ENCODE peak calls at places on chromosomes 11 and 22, in six cellular contexts. B, K, J, Q, I and C are unnamed samples.

GRCh38 chr11:73801136-73801535 is 13.5 kb downstream of the MRPL48 start:
- DNase-seq in B (no peak), K (no peak), J (no peak), Q (no peak), I (no peak), C (no peak)

GRCh38 chr22:27554841-27555456 is 246.6 kb downstream of the MN1 start:
- DNase-seq in B (no peak), K (no peak), J (no peak), Q (no peak), I (no peak), C (no peak)

GRCh38 chr11:32071811-32072210 is 19.1 kb upstream of the RCN1 start:
- DNase-seq in B (peak; percentile 76), K (no peak), J (no peak), Q (peak; percentile 46), I (peak; percentile 58), C (peak; percentile 75)

GRCh38 chr11:116312560-116313340 is 460.0 kb downstream of the BUD13 start:
- DNase-seq in B (no peak), K (peak; percentile 90), J (peak; percentile 91), Q (peak; percentile 25), I (peak; percentile 42), C (peak; percentile 28)

GRCh38 chr11:7632211-7632610 is 41.1 kb downstream of the CYB5R2 start:
- DNase-seq in B (no peak), K (no peak), J (no peak), Q (no peak), I (no peak), C (peak; percentile 63)

GRCh38 chr11:125300791-125301218 is 136.3 kb downstream of the PKNOX2 start:
- DNase-seq in B (peak; percentile 76), K (no peak), J (no peak), Q (peak; percentile 80), I (no peak), C (peak; percentile 77)

GRCh38 chr22:47012589-47013365 is 250.3 kb downstream of the TBC1D22A start:
- DNase-seq in B (no peak), K (peak; percentile 66), J (no peak), Q (peak; percentile 40), I (no peak), C (peak; percentile 53)

GRCh38 chr11:58530236-58530635 is 22.3 kb upstream of the OR5B21 start:
- DNase-seq in B (no peak), K (no peak), J (no peak), Q (no peak), I (no peak), C (no peak)

GRCh38 chr11:35165416-35166368 is 26.7 kb downstream of the CD44 start:
- DNase-seq in B (peak; percentile 73), K (no peak), J (no peak), Q (peak; percentile 85), I (peak; percentile 45), C (peak; percentile 91)

GRCh38 chr11:126175261-126175885 is 36.1 kb downstream of the RPUSD4 start:
- DNase-seq in B (no peak), K (no peak), J (no peak), Q (no peak), I (no peak), C (peak; percentile 66)

GRCh38 chr11:36037031-36037430 is 93.2 kb downstream of the LDLRAD3 start:
- DNase-seq in B (peak; percentile 10), K (no peak), J (peak; percentile 49), Q (no peak), I (no peak), C (peak; percentile 47)

GRCh38 chr22:17087176-17088131 is 2.7 kb downstream of the IL17RA start:
- DNase-seq in B (peak; percentile 55), K (peak; percentile 30), J (no peak), Q (peak; percentile 81), I (no peak), C (peak; percentile 63)

GRCh38 chr11:34614334-34615113 is 6.4 kb upstream of the EHF start:
- DNase-seq in B (no peak), K (no peak), J (no peak), Q (peak; percentile 87), I (no peak), C (peak; percentile 64)

GRCh38 chr11:69057801-69058200 is 9.1 kb downstream of the TPCN2 start:
- DNase-seq in B (no peak), K (no peak), J (no peak), Q (no peak), I (no peak), C (no peak)

GRCh38 chr22:44341431-44342346 is 28.9 kb upstream of the SHISAL1 start:
- DNase-seq in B (no peak), K (no peak), J (peak; percentile 39), Q (peak; percentile 36), I (peak; percentile 85), C (peak; percentile 44)

GRCh38 chr11:100560606-100561005 is 126.5 kb upstream of the ARHGAP42 start:
- DNase-seq in B (no peak), K (no peak), J (no peak), Q (no peak), I (no peak), C (no peak)

GRCh38 chr11:7495997-7496545 is 10.8 kb downstream of the OLFML1 start:
- DNase-seq in B (no peak), K (no peak), J (no peak), Q (no peak), I (no peak), C (no peak)

GRCh38 chr22:36644333-36644757 is 59.2 kb downstream of the CACNG2 start:
- DNase-seq in B (peak; percentile 89), K (no peak), J (no peak), Q (peak; percentile 92), I (peak; percentile 92), C (peak; percentile 89)

GRCh38 chr11:82790723-82791487 is 57.2 kb upstream of the FAM181B start:
- DNase-seq in B (no peak), K (no peak), J (no peak), Q (peak; percentile 1), I (no peak), C (no peak)

GRCh38 chr22:27718186-27719032 is 83.1 kb downstream of the MN1 start:
- DNase-seq in B (peak; percentile 91), K (peak; percentile 64), J (peak; percentile 88), Q (peak; percentile 86), I (no peak), C (peak; percentile 92)

GRCh38 chr22:42915980-42916765 is 59.1 kb upstream of the ARFGAP3 start:
- DNase-seq in B (no peak), K (no peak), J (peak; percentile 25), Q (no peak), I (peak; percentile 16), C (no peak)

GRCh38 chr22:46594947-46595298 is 25.3 kb upstream of the GRAMD4 start:
- DNase-seq in B (no peak), K (peak; percentile 56), J (no peak), Q (no peak), I (peak; percentile 0), C (no peak)

GRCh38 chr22:22110548-22111266 is 128.1 kb upstream of the TOP3B start:
- DNase-seq in B (peak; percentile 68), K (no peak), J (peak; percentile 64), Q (peak; percentile 60), I (peak; percentile 62), C (peak; percentile 68)
- TF ChIP-seq CTCF in B (peak; percentile 72), K (peak; percentile 14), J (peak; percentile 24), Q (peak; percentile 61), I (peak; percentile 61), C (peak; percentile 62)

GRCh38 chr11:27847496-27847895 is 147.2 kb upstream of the BDNF start:
- DNase-seq in B (no peak), K (no peak), J (no peak), Q (no peak), I (no peak), C (peak; percentile 33)
- TF ChIP-seq CTCF in B (no peak), K (no peak), J (no peak), Q (no peak), I (no peak), C (no peak)

DNA sequence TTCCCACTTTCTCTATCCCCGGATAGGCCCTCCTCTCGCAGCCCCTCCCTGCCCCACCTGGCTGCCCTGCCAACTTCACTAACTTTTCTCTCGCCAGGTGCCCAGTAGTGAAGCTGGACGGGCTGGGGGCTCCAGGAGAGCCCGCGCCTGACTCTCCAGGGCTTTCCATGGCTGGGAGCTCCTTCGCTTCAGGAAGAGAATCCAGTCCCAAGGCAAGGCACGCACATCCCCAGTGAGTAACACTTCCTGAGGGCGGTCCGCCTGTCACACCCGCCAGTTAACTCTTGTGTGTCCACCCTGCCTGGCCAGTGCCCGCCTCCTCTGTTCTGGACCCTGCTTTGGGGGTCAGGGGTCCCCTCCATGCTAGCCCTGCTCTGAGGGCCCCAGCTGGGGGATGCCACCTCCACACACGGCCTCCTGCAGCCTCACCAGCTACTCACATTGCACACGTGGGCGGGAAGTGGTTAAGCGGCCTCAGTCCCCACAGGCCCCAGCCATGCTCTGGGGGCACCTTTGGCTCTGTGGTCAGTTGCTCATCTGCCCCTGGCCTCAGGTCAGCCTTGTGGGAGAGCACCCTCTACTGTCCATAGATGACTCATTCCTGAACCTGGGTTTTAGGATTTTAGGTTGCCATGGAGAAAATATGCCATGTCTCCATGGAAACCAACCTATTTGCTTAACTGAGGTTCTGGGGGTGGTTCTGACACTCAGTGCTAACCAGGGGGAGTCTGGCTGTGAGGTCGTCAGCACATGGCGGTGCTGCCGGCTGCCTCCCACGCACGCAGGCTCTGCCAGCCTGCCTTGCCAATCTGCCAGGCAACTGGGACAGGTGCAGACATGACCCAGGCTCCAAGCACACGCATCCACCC is at the start of gene RIN1:
- DNase-seq in B (peak; percentile 100), K (peak; percentile 78), J (peak; percentile 75), Q (peak; percentile 98), I (peak; percentile 84), C (peak; percentile 94)
- TF ChIP-seq CTCF in B (peak; percentile 73), K (peak; percentile 36), J (peak; percentile 12), Q (no peak), I (peak; percentile 71), C (peak; percentile 56)

GRCh38 chr11:134030853-134031252 is 38.0 kb upstream of the JAM3 start:
- DNase-seq in B (no peak), K (no peak), J (no peak), Q (no peak), I (peak; percentile 57), C (no peak)
- TF ChIP-seq CTCF in B (peak; percentile 58), K (no peak), J (no peak), Q (no peak), I (peak; percentile 63), C (no peak)

GRCh38 chr11:13207270-13207664 is 70.3 kb upstream of the BMAL1 start:
- DNase-seq in B (no peak), K (no peak), J (no peak), Q (no peak), I (no peak), C (no peak)
- TF ChIP-seq CTCF in B (peak; percentile 20), K (no peak), J (no peak), Q (no peak), I (peak; percentile 35), C (peak; percentile 33)

GRCh38 chr22:31441652-31442051 is 42.2 kb downstream of the DRG1 start:
- DNase-seq in B (no peak), K (no peak), J (no peak), Q (no peak), I (no peak), C (no peak)
- TF ChIP-seq CTCF in B (no peak), K (no peak), J (no peak), Q (no peak), I (no peak), C (no peak)